ENCODE peak calls at places on chromosomes 7 and 10, in eight cellular contexts. H, X, N, I, L, E, A and Q are unnamed samples.

GRCh38 chr7:69516208-69516820 is 82.0 kb upstream of the AUTS2 start:
- DNase-seq in H (no peak), X (no peak), N (no peak), I (no peak), L (no peak), E (no peak), A (no peak), Q (no peak)

GRCh38 chr7:106206826-106207541 is 77.8 kb downstream of the NAMPT start:
- DNase-seq in H (no peak), X (no peak), N (no peak), I (peak; percentile 53), L (no peak), E (no peak), A (no peak), Q (no peak)

GRCh38 chr10:15245530-15245929 is 77.0 kb upstream of the NMT2 start:
- DNase-seq in H (peak; percentile 34), X (peak; percentile 33), N (no peak), I (peak; percentile 6), L (peak; percentile 20), E (no peak), A (no peak), Q (peak; percentile 75)

GRCh38 chr10:4503076-4503475 is 322.9 kb upstream of the AKR1E2 start:
- DNase-seq in H (no peak), X (no peak), N (no peak), I (no peak), L (no peak), E (no peak), A (no peak), Q (no peak)

GRCh38 chr7:130420943-130421578 is 19.8 kb downstream of the CEP41 start:
- DNase-seq in H (no peak), X (no peak), N (no peak), I (no peak), L (no peak), E (no peak), A (no peak), Q (no peak)

GRCh38 chr10:12842310-12842709 is 159.2 kb downstream of the CCDC3 start:
- DNase-seq in H (no peak), X (no peak), N (no peak), I (no peak), L (no peak), E (no peak), A (no peak), Q (no peak)

GRCh38 chr7:86320886-86321285 is 322.8 kb upstream of the GRM3 start:
- DNase-seq in H (no peak), X (no peak), N (no peak), I (no peak), L (no peak), E (no peak), A (no peak), Q (no peak)

GRCh38 chr10:796233-796632 is 106.8 kb upstream of the DIP2C start:
- DNase-seq in H (no peak), X (no peak), N (no peak), I (no peak), L (no peak), E (no peak), A (no peak), Q (no peak)

GRCh38 chr7:22604246-22604645 is 104.3 kb upstream of the STEAP1B start:
- DNase-seq in H (no peak), X (no peak), N (no peak), I (no peak), L (no peak), E (no peak), A (no peak), Q (no peak)

GRCh38 chr10:47438857-47439474 is 44.9 kb downstream of the ANXA8 start:
- DNase-seq in H (peak; percentile 77), X (peak; percentile 62), N (no peak), I (peak; percentile 76), L (peak; percentile 67), E (no peak), A (peak; percentile 72), Q (peak; percentile 53)

GRCh38 chr7:87505557-87506242 is 30.2 kb upstream of the ABCB4 start:
- DNase-seq in H (no peak), X (no peak), N (no peak), I (no peak), L (no peak), E (no peak), A (no peak), Q (no peak)

GRCh38 chr7:142383826-142384507 is 126.1 kb upstream of the PRSS58 start:
- DNase-seq in H (no peak), X (peak; percentile 87), N (no peak), I (no peak), L (no peak), E (no peak), A (no peak), Q (no peak)

GRCh38 chr10:48456808-48457761 is 147.8 kb downstream of the ARHGAP22 start:
- DNase-seq in H (no peak), X (no peak), N (no peak), I (no peak), L (no peak), E (no peak), A (no peak), Q (no peak)

GRCh38 chr10:52232561-52233350 is 81.3 kb upstream of the DKK1 start:
- DNase-seq in H (peak; percentile 27), X (peak; percentile 8), N (no peak), I (no peak), L (peak; percentile 7), E (no peak), A (peak; percentile 8), Q (no peak)

GRCh38 chr10:117926491-117926890 is 120.2 kb downstream of the RAB11FIP2 start:
- DNase-seq in H (no peak), X (peak; percentile 49), N (no peak), I (peak; percentile 12), L (no peak), E (no peak), A (no peak), Q (no peak)

GRCh38 chr7:140260767-140261486 is 84.1 kb upstream of the KDM7A start:
- DNase-seq in H (no peak), X (no peak), N (no peak), I (no peak), L (no peak), E (no peak), A (no peak), Q (no peak)

GRCh38 chr7:49228447-49228846 is 304.1 kb downstream of the CDC14C start:
- DNase-seq in H (no peak), X (no peak), N (no peak), I (no peak), L (no peak), E (no peak), A (no peak), Q (no peak)

GRCh38 chr10:29600821-29601220 is 34.0 kb downstream of the SVIL start:
- DNase-seq in H (no peak), X (no peak), N (no peak), I (no peak), L (no peak), E (no peak), A (no peak), Q (no peak)

GRCh38 chr7:30474893-30475292 is 3.7 kb downstream of the NOD1 start:
- DNase-seq in H (no peak), X (no peak), N (no peak), I (no peak), L (no peak), E (no peak), A (no peak), Q (no peak)

GRCh38 chr7:106423836-106424475 is 139.2 kb upstream of the NAMPT start:
- DNase-seq in H (no peak), X (no peak), N (no peak), I (no peak), L (no peak), E (no peak), A (no peak), Q (no peak)

GRCh38 chr7:154744226-154744860 is 258.6 kb downstream of the PAXIP1 start:
- DNase-seq in H (peak; percentile 21), X (peak; percentile 50), N (peak; percentile 60), I (peak; percentile 0), L (no peak), E (no peak), A (peak; percentile 25), Q (peak; percentile 63)

GRCh38 chr10:129742742-129743550 is 221.1 kb downstream of the EBF3 start:
- DNase-seq in H (no peak), X (no peak), N (no peak), I (no peak), L (no peak), E (no peak), A (no peak), Q (no peak)